ENCODE peak calls at places on chromosomes 6 and 20, in four cellular contexts. U, R, E and P are unnamed samples.

GRCh38 chr6:167703347-167703746 is 123.4 kb upstream of the AFDN start:
- DNase-seq in E (no peak), R (no peak), U (no peak), P (no peak)

GRCh38 chr6:125631165-125631564 is 118.3 kb upstream of the HEY2 start:
- DNase-seq in R (no peak), U (no peak), E (no peak), P (no peak)

GRCh38 chr6:136095961-136096360 is 154.2 kb downstream of the MTFR2 start:
- DNase-seq in U (no peak), R (no peak), E (no peak), P (peak; percentile 65)

GRCh38 chr6:163759542-163759941 is 345.0 kb downstream of the QKI start:
- DNase-seq in E (no peak), R (no peak), U (peak; percentile 59), P (no peak)

GRCh38 chr6:75808507-75808906 is 59.5 kb downstream of the MYO6 start:
- DNase-seq in E (no peak), R (no peak), U (no peak), P (no peak)

GRCh38 chr6:149834513-149835481 is 29.4 kb downstream of the LRP11 start:
- DNase-seq in R (peak; percentile 79), U (peak; percentile 79), E (peak; percentile 67), P (peak; percentile 82)

GRCh38 chr20:46569961-46570360 is 19.5 kb upstream of the OCSTAMP start:
- DNase-seq in E (no peak), R (no peak), U (no peak), P (no peak)

GRCh38 chr6:70280462-70280861 is 22.4 kb downstream of the COL9A1 start:
- DNase-seq in E (no peak), U (no peak), R (no peak), P (peak; percentile 68)

DNA sequence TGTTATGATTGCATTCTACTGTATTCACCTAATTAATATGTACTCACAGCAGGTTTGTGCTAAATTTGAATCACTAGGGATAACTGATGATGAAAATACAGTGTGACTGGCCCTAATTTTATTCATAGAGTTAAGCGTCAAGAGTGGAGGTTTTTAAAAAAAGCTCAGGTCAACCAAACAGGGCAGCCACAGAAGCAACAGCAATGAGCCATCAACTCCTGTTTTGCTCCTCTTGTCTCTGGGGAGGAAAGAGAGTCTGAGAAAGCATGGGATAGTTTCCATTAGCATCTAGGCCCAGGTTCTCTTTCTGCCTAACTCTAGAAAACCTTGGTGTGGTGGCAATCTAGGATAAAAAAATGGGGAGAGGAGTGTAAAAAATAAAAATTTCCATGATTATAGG is 122.1 kb downstream of the OGFRL1 start:
- DNase-seq in R (no peak), U (no peak), E (no peak), P (peak; percentile 67)
- H3K4me1 ChIP-seq in R (peaks cover 35% of the 10 kb centered on the region), U (peaks cover 20% of the 10 kb centered on the region), E (no peaks in the 10 kb centered on the region), P (peaks cover 70% of the 10 kb centered on the region)

DNA sequence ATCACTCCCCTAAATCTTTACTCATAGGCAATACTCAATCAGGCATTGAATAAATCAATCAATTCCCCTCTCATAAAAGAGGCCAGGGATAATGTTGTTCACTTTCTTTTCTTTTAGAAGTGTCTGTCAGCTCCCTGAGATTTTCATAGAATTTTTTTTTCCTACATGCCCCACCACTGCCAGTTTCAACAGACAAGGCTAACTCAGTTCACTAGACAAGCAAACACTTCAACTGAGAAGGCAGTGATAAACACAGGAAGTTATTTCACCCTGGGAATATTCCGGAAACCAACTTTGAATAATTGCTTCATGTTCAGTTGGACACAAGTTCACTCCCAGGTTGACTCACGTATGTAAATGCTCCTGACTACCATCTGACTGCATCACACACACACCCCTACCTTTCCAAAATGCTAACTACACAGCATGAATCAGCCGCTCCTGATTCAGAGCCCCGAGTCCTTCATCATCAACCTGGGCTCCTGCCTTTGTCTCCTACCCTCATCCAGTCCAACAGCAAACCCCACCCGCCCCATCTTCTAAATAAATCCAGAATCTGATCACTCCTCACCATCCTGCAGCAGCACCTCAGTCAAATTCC is 143.9 kb downstream of the BCAS1 start:
- DNase-seq in E (no peak), U (peak; percentile 97), R (peak; percentile 100), P (peak; percentile 71)
- H2AFZ ChIP-seq in E (peak overlapping the region; percentile 32), U (peak overlapping the region; percentile 86), R (peak overlapping the region; percentile 46), P (peak overlapping the region; percentile 8)

GRCh38 chr20:64055893-64056638 is 6.6 kb upstream of the SOX18 start:
- DNase-seq in R (peak; percentile 10), U (peak; percentile 19), E (no peak), P (no peak)

GRCh38 chr20:64056889-64057627 is 5.9 kb upstream of the TCEA2 start:
- DNase-seq in E (no peak), U (no peak), R (no peak), P (no peak)

GRCh38 chr20:64057628-64058498 is 5.1 kb upstream of the TCEA2 start:
- DNase-seq in R (peak; percentile 83), E (peak; percentile 89), U (peak; percentile 40), P (peak; percentile 99)

GRCh38 chr20:64056639-64056888 is 6.4 kb upstream of the TCEA2 start:
- DNase-seq in E (no peak), R (no peak), U (no peak), P (no peak)

GRCh38 chr20:64058536-64058935 is 4.5 kb upstream of the TCEA2 start:
- DNase-seq in E (no peak), R (peak; percentile 26), U (peak; percentile 64), P (peak; percentile 99)
- H3K4me2 ChIP-seq in E (no peak overlapping the region), R (peak overlapping the region; percentile 18), U (peak overlapping the region; percentile 43), P (peak overlapping the region; percentile 50)

GRCh38 chr6:48919555-48919954 is 543.5 kb downstream of the MMUT start:
- DNase-seq in E (no peak), U (no peak), R (no peak), P (no peak)

GRCh38 chr6:48917233-48917632 is 545.8 kb downstream of the MMUT start:
- DNase-seq in E (no peak), R (no peak), U (no peak), P (no peak)

GRCh38 chr6:48912503-48912902 is 550.5 kb downstream of the MMUT start:
- DNase-seq in U (no peak), R (no peak), E (no peak), P (no peak)

GRCh38 chr6:48915591-48915990 is 547.5 kb downstream of the MMUT start:
- DNase-seq in E (no peak), U (no peak), R (no peak), P (no peak)

GRCh38 chr6:48916523-48917050 is 546.5 kb downstream of the MMUT start:
- DNase-seq in E (no peak), U (no peak), R (peak; percentile 92), P (no peak)
- H3K4me1 ChIP-seq in E (no peaks in the 10 kb centered on the region), U (no peaks in the 10 kb centered on the region), R (peaks cover 41% of the 10 kb centered on the region), P (no peaks in the 10 kb centered on the region)

GRCh38 chr6:158999154-158999668 is 791 bp downstream of the RSPH3 start:
- DNase-seq in R (no peak), E (no peak), U (peak; percentile 8), P (peak; percentile 35)

GRCh38 chr6:159004592-159004991 is 4.6 kb upstream of the RSPH3 start:
- DNase-seq in E (no peak), R (no peak), U (no peak), P (no peak)

GRCh38 chr6:159007510-159007909 is 7.5 kb upstream of the RSPH3 start:
- DNase-seq in R (no peak), U (no peak), E (no peak), P (no peak)

GRCh38 chr6:158999669-159000403 is at the start of gene RSPH3:
- DNase-seq in U (peak; percentile 90), R (peak; percentile 92), E (peak; percentile 99), P (peak; percentile 97)

GRCh38 chr6:159002432-159003160 is 2.6 kb upstream of the RSPH3 start:
- DNase-seq in R (peak; percentile 79), E (no peak), U (peak; percentile 61), P (peak; percentile 66)
- H2AFZ ChIP-seq in R (peak overlapping the region; percentile 84), E (no peak overlapping the region), U (peak overlapping the region; percentile 80), P (peak overlapping the region; percentile 67)

GRCh38 chr6:43258180-43258579 is 14.9 kb downstream of the TTBK1 start:
- DNase-seq in E (no peak), U (no peak), R (no peak), P (peak; percentile 68)
- H3K4me2 ChIP-seq in E (no peak overlapping the region), U (no peak overlapping the region), R (no peak overlapping the region), P (no peak overlapping the region)

GRCh38 chr6:38487423-38487822 is 152.3 kb downstream of the BTBD9 start:
- DNase-seq in R (no peak), U (no peak), E (no peak), P (no peak)
- H3K4me1 ChIP-seq in R (no peaks in the 10 kb centered on the region), U (no peaks in the 10 kb centered on the region), E (no peaks in the 10 kb centered on the region), P (no peaks in the 10 kb centered on the region)